ENCODE peak calls at places on chromosomes 13 and 19, in ten cellular contexts. L, K, J, V, T, P, U, C, B and O are unnamed samples.

GRCh38 chr13:53174550-53174949 is 145.9 kb downstream of the OLFM4 start:
- DNase-seq in L (no peak), K (no peak), J (no peak), V (peak), T (no peak), P (no peak), U (peak), C (no peak), B (no peak), O (no peak)

GRCh38 chr19:18847516-18848463 is 16.0 kb downstream of the UPF1 start:
- DNase-seq in L (no peak), K (no peak), J (no peak), V (no peak), T (no peak), P (peak), U (peak), C (no peak), B (no peak), O (no peak)

GRCh38 chr13:103291693-103292572 is 225.7 kb upstream of the SLC10A2 start:
- DNase-seq in L (no peak), K (no peak), J (peak), V (no peak), T (no peak), P (no peak), U (no peak), C (no peak), B (no peak), O (no peak)

GRCh38 chr13:75415720-75416119 is 66.2 kb downstream of the TBC1D4 start:
- DNase-seq in L (no peak), K (no peak), J (peak), V (no peak), T (no peak), P (no peak), U (peak), C (peak), B (peak), O (no peak)

GRCh38 chr13:28820099-28821051 is at the start of gene MTUS2:
- DNase-seq in L (peak), K (no peak), J (no peak), V (no peak), T (no peak), P (no peak), U (no peak), C (no peak), B (no peak), O (no peak)

GRCh38 chr13:75870397-75870801 is 234.3 kb downstream of the LMO7 start:
- DNase-seq in L (no peak), K (no peak), J (no peak), V (no peak), T (peak), P (no peak), U (peak), C (no peak), B (no peak), O (peak)

GRCh38 chr13:99982021-99982740 is 597 bp downstream of the ZIC2 start:
- DNase-seq in L (peak), K (no peak), J (peak), V (no peak), T (no peak), P (no peak), U (no peak), C (no peak), B (peak), O (no peak)

GRCh38 chr19:52369463-52370340 is at the start of gene ZNF880:
- DNase-seq in L (peak), K (peak), J (peak), V (peak), T (peak), P (peak), U (peak), C (peak), B (peak), O (peak)

GRCh38 chr19:42246143-42246868 is 3.9 kb upstream of the GSK3A start:
- DNase-seq in L (peak), K (peak), J (peak), V (peak), T (peak), P (peak), U (peak), C (no peak), B (peak), O (no peak)

GRCh38 chr19:41449079-41449864 is 6.3 kb downstream of the ERICH4 start:
- DNase-seq in L (peak), K (peak), J (peak), V (peak), T (peak), P (peak), U (peak), C (no peak), B (peak), O (peak)

GRCh38 chr19:46113726-46114125 is 10.8 kb downstream of the IGFL3 start:
- DNase-seq in L (no peak), K (no peak), J (no peak), V (no peak), T (no peak), P (no peak), U (no peak), C (no peak), B (peak), O (no peak)

GRCh38 chr19:33556261-33556660 is 34.7 kb upstream of the PEPD start:
- DNase-seq in L (no peak), K (no peak), J (no peak), V (no peak), T (no peak), P (no peak), U (no peak), C (no peak), B (no peak), O (no peak)

GRCh38 chr13:30847697-30848307 is 58.3 kb upstream of the MEDAG start:
- DNase-seq in L (no peak), K (no peak), J (peak), V (no peak), T (no peak), P (no peak), U (peak), C (peak), B (peak), O (no peak)

GRCh38 chr13:80072231-80072630 is 268.7 kb downstream of the SPRY2 start:
- DNase-seq in L (no peak), K (no peak), J (no peak), V (no peak), T (no peak), P (no peak), U (no peak), C (no peak), B (no peak), O (peak)

GRCh38 chr19:37932985-37933953 is 26.3 kb downstream of the SIPA1L3 start:
- DNase-seq in L (peak), K (peak), J (peak), V (peak), T (peak), P (peak), U (peak), C (no peak), B (peak), O (no peak)

DNA sequence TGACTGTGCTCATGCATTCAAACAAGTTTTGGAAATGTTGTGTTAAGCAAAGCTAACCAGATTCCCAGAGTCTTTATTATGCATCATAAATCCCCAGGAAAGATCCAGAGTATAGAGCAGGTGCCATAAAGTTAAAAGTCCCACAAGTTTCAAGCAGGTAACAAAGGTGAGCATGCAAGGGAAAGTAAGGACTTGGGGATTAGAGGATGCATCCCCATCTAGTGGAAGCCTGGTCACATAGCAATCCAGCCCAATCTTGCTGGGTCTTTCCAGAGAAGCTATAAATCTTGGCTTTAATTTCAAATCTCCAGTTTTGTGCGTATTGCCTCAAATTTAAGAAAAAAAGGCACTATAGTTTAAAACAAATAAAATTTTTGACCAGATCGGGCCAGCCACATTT is 72.7 kb downstream of the ZNF254 start:
- DNase-seq in L (no peak), K (no peak), J (no peak), V (no peak), T (no peak), P (no peak), U (peak), C (no peak), B (peak), O (no peak)
- TF ChIP-seq CTCF in L (peak), K (no peak), J (peak), V (peak), T (no peak), P (no peak), U (peak), C (no peak), B (peak), O (peak)

GRCh38 chr19:4369888-4370260 is 26.5 kb downstream of the MPND start:
- DNase-seq in L (peak), K (peak), J (peak), V (peak), T (no peak), P (peak), U (peak), C (no peak), B (peak), O (peak)
- TF ChIP-seq CTCF in L (peak), K (peak), J (peak), V (no peak), T (peak), P (peak), U (peak), C (peak), B (peak), O (peak)

DNA sequence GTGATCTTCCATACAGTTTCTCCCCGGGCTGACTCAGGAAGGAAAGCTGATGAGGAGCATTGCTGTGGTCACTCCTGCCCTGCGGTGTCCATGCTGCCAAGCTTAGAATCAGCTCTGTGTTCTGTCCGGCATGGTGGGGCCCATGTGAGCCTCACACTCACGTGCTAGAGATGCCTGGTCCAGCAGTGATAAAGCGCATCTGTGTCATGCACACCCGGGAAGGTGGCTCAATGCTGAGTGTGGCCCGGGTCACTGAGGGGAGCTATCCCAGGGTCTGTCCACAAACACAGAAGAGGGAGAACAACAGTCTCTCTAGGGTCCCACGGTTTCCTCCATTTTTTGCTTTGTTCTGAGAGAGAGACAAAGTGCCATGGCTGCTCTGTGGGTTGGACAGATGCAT is 3.5 kb upstream of the LILRB1 start:
- DNase-seq in L (no peak), K (no peak), J (no peak), V (no peak), T (no peak), P (no peak), U (no peak), C (no peak), B (no peak), O (no peak)
- TF ChIP-seq CTCF in L (no peak), K (no peak), J (no peak), V (no peak), T (no peak), P (no peak), U (no peak), C (no peak), B (no peak), O (no peak)

GRCh38 chr13:44718467-44718866 is 142.3 kb upstream of the TSC22D1 start:
- DNase-seq in L (no peak), K (no peak), J (no peak), V (no peak), T (no peak), P (no peak), U (no peak), C (no peak), B (no peak), O (no peak)

GRCh38 chr13:44715287-44716224 is 139.4 kb upstream of the TSC22D1 start:
- DNase-seq in L (no peak), K (no peak), J (peak), V (no peak), T (no peak), P (no peak), U (peak), C (no peak), B (peak), O (no peak)

GRCh38 chr13:44719857-44720671 is 143.9 kb upstream of the TSC22D1 start:
- DNase-seq in L (no peak), K (no peak), J (peak), V (no peak), T (no peak), P (no peak), U (peak), C (peak), B (peak), O (no peak)
- TF ChIP-seq CTCF in L (no peak), K (no peak), J (no peak), V (no peak), T (no peak), P (no peak), U (no peak), C (no peak), B (no peak), O (no peak)